ENCODE peak calls at places on chromosome 9, in five cellular contexts. T, F, W, L and N are unnamed samples. For H3K9me3, the result is how much of the 10 kb centered on the place peaks cover.

GRCh38 chr9:37531699-37532098 is 44.5 kb downstream of the FBXO10 start:
- DNase-seq in T (no peak), F (no peak), W (no peak), L (no peak), N (no peak)

GRCh38 chr9:127126981-127127380 is 4.5 kb upstream of the ANGPTL2 start:
- DNase-seq in T (no peak), F (no peak), W (no peak), L (no peak), N (no peak)

GRCh38 chr9:98854206-98854756 is 46.8 kb downstream of the GALNT12 start:
- DNase-seq in T (no peak), F (no peak), W (no peak), L (no peak), N (no peak)

GRCh38 chr9:20284601-20285289 is 337.6 kb downstream of the MLLT3 start:
- DNase-seq in T (no peak), F (no peak), W (no peak), L (no peak), N (no peak)

GRCh38 chr9:124216474-124217176 is 41.1 kb upstream of the NEK6 start:
- DNase-seq in T (peak), F (peak), W (peak), L (peak), N (peak)

GRCh38 chr9:93427655-93428379 is 23.7 kb upstream of the FAM120A start:
- DNase-seq in T (no peak), F (peak), W (no peak), L (no peak), N (no peak)

GRCh38 chr9:38018964-38019602 is 49.9 kb downstream of the SHB start:
- DNase-seq in T (peak), F (peak), W (no peak), L (no peak), N (peak)

GRCh38 chr9:104906441-104907277 is 21.3 kb downstream of the ABCA1 start:
- DNase-seq in T (no peak), F (no peak), W (no peak), L (no peak), N (no peak)

GRCh38 chr9:118991366-118992285 is 377.6 kb downstream of the BRINP1 start:
- DNase-seq in T (no peak), F (no peak), W (no peak), L (no peak), N (no peak)

GRCh38 chr9:99368341-99369326 is 146.6 kb downstream of the SEC61B start:
- DNase-seq in T (no peak), F (no peak), W (peak), L (no peak), N (no peak)

GRCh38 chr9:136089697-136090045 is 5.4 kb downstream of the NACC2 start:
- DNase-seq in T (no peak), F (peak), W (no peak), L (no peak), N (no peak)

GRCh38 chr9:9142001-9142400 is 1342.4 kb upstream of the DMAC1 start:
- DNase-seq in T (no peak), F (no peak), W (no peak), L (no peak), N (no peak)

GRCh38 chr9:5326893-5327548 is 12.7 kb downstream of the RLN1 start:
- DNase-seq in T (peak), F (no peak), W (no peak), L (no peak), N (peak)

GRCh38 chr9:126088336-126088735 is 238.3 kb upstream of the MVB12B start:
- DNase-seq in T (no peak), F (no peak), W (no peak), L (no peak), N (no peak)

GRCh38 chr9:128144239-128145181 is 4.7 kb upstream of the LCN2 start:
- DNase-seq in T (no peak), F (no peak), W (peak), L (peak), N (no peak)

GRCh38 chr9:70444904-70445303 is 30.4 kb upstream of the KLF9 start:
- DNase-seq in T (no peak), F (no peak), W (no peak), L (no peak), N (no peak)

GRCh38 chr9:70439991-70440706 is 25.7 kb upstream of the KLF9 start:
- DNase-seq in T (no peak), F (no peak), W (no peak), L (no peak), N (no peak)

GRCh38 chr9:70438341-70438924 is 24.0 kb upstream of the KLF9 start:
- DNase-seq in T (peak), F (no peak), W (peak), L (peak), N (peak)

GRCh38 chr9:70442328-70442848 is 27.9 kb upstream of the KLF9 start:
- DNase-seq in T (no peak), F (no peak), W (no peak), L (no peak), N (no peak)

DNA sequence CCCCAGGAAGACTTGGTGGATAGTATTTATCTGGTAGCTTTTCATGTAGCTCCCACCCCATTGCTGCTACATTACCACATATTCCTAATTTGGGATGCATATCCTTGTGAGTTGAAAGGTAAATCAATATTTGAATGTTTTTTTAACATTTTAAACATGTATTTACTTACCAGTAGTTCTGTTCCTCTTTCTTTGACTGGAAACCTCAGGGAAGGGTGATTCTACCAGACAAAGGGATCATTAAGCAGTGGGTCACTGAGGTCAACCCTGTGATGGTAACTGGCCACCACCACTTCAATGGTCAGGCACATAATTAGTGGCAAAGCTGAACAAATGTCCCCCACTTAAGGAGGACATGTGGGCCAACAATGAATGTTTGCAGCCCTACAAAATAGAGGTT is 27.2 kb upstream of the KLF9 start:
- DNase-seq in T (no peak), F (no peak), W (no peak), L (no peak), N (no peak)
- H3K27ac ChIP-seq in T (no peak), F (no peak), W (no peak), L (no peak), N (no peak)

DNA sequence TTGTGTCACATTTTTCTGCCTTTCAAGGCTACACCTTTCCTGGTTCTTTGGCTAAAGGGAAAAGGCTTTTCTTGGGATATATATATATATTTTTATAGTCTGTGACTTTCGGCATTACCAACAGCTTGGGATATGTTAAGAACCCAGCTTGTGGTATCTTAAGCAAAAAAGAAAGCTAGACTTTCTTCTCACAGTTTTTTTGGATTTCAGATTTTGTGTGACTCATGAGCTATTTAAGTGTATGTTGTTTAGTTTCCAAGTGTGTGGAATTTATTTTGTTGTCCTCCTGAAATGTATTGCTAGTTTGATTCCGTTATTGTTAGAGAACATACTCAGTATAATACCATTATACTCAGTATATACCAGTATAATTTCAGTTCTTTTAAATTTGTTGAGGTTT is 64.8 kb downstream of the ERCC6L2 start:
- DNase-seq in T (no peak), F (no peak), W (no peak), L (no peak), N (no peak)
- H3K9me3 ChIP-seq in T (under half), F (under half), W (under half), L (under half), N (under half)

GRCh38 chr9:121427899-121428298 is 57.8 kb upstream of the STOM start:
- DNase-seq in T (no peak), F (no peak), W (no peak), L (no peak), N (no peak)
- H3K4me3 ChIP-seq in T (no peak), F (no peak), W (no peak), L (no peak), N (no peak)

GRCh38 chr9:21680590-21680989 is 121.8 kb upstream of the MTAP start:
- DNase-seq in T (no peak), F (no peak), W (no peak), L (no peak), N (no peak)
- H3K27ac ChIP-seq in T (no peak), F (no peak), W (no peak), L (no peak), N (no peak)